ENCODE peak calls at places on chromosomes 3 and 15, in four cellular contexts. A, B, M and G are unnamed samples. For H3K4me1, the result is how much of the 10 kb centered on the place peaks cover.

GRCh38 chr3:108301695-108302404 is 5.5 kb downstream of the HHLA2 start:
- DNase-seq in A (no peak), B (peak), M (no peak), G (no peak)

GRCh38 chr15:39874890-39875549 is 45.0 kb downstream of the GPR176 start:
- DNase-seq in A (peak), B (peak), M (peak), G (peak)

GRCh38 chr15:68583936-68584703 is 5.3 kb downstream of the CORO2B start:
- DNase-seq in A (no peak), B (no peak), M (no peak), G (no peak)

GRCh38 chr3:127680790-127681189 is 8.0 kb downstream of the ABTB1 start:
- DNase-seq in A (no peak), B (no peak), M (no peak), G (no peak)

GRCh38 chr3:11530153-11530721 is 113.5 kb downstream of the VGLL4 start:
- DNase-seq in A (no peak), B (no peak), M (peak), G (no peak)

GRCh38 chr3:125231895-125232294 is 19.3 kb upstream of the SLC12A8 start:
- DNase-seq in A (no peak), B (peak), M (no peak), G (no peak)

GRCh38 chr3:180354214-180354613 is 247.7 kb upstream of the TTC14 start:
- DNase-seq in A (no peak), B (no peak), M (no peak), G (no peak)

GRCh38 chr3:184761120-184761841 is 49.4 kb upstream of the MAGEF1 start:
- DNase-seq in A (no peak), B (no peak), M (no peak), G (no peak)

GRCh38 chr3:61561374-61562041 is at the start of gene PTPRG:
- DNase-seq in A (peak), B (peak), M (peak), G (peak)

GRCh38 chr3:178320481-178321352 is 215.5 kb upstream of the KCNMB2 start:
- DNase-seq in A (peak), B (peak), M (no peak), G (no peak)

GRCh38 chr3:124409650-124410275 is 320.5 kb upstream of the UMPS start:
- DNase-seq in A (no peak), B (peak), M (no peak), G (no peak)

GRCh38 chr3:48788544-48789162 is 59.0 kb downstream of the PRKAR2A start:
- DNase-seq in A (no peak), B (no peak), M (no peak), G (no peak)

GRCh38 chr3:127137113-127137512 is 55.8 kb upstream of the PRR23E start:
- DNase-seq in A (no peak), B (no peak), M (no peak), G (no peak)

GRCh38 chr3:4720316-4721075 is 227.3 kb downstream of the ITPR1 start:
- DNase-seq in A (no peak), B (peak), M (peak), G (no peak)
- H3K4me1 ChIP-seq in A (under half), B (under half), M (under half), G (under half)

GRCh38 chr15:66774001-66774814 is 72.2 kb downstream of the SMAD6 start:
- DNase-seq in A (peak), B (peak), M (peak), G (peak)
- TF ChIP-seq EZH2phosphoT487 in A (no peak), B (no peak), M (no peak), G (no peak)

DNA sequence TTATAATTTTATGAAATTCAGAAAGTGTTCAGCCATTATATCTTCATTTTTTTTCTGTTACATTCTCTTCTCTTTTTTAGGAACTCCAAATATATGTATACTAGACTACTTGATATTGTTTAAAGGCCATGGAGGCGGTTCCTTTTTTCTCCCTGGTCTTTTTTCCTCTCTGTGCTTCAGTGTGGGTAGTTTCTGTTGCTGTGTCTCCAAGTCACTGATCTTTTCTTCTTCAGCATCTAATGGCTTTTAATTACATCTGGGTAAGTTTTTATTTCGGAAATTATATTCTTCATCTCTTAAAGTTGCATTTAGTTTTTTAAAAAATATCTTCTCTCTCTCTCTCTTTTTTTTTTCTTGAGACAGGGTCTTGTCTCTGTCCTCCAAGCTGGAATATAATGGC is 8.9 kb downstream of the PIGX start:
- DNase-seq in A (no peak), B (no peak), M (no peak), G (no peak)
- H3K4me2 ChIP-seq in A (no peak), B (no peak), M (no peak), G (no peak)

GRCh38 chr15:65331811-65332210 is 27.3 kb downstream of the RNU5B-1 start:
- DNase-seq in A (peak), B (no peak), M (no peak), G (no peak)

GRCh38 chr15:65333441-65333820 is 29.0 kb downstream of the RNU5B-1 start:
- DNase-seq in A (peak), B (no peak), M (no peak), G (no peak)

GRCh38 chr15:65330934-65331645 is 26.6 kb downstream of the RNU5B-1 start:
- DNase-seq in A (peak), B (no peak), M (peak), G (no peak)

GRCh38 chr15:65333863-65334262 is 29.4 kb downstream of the RNU5B-1 start:
- DNase-seq in A (peak), B (no peak), M (peak), G (no peak)

DNA sequence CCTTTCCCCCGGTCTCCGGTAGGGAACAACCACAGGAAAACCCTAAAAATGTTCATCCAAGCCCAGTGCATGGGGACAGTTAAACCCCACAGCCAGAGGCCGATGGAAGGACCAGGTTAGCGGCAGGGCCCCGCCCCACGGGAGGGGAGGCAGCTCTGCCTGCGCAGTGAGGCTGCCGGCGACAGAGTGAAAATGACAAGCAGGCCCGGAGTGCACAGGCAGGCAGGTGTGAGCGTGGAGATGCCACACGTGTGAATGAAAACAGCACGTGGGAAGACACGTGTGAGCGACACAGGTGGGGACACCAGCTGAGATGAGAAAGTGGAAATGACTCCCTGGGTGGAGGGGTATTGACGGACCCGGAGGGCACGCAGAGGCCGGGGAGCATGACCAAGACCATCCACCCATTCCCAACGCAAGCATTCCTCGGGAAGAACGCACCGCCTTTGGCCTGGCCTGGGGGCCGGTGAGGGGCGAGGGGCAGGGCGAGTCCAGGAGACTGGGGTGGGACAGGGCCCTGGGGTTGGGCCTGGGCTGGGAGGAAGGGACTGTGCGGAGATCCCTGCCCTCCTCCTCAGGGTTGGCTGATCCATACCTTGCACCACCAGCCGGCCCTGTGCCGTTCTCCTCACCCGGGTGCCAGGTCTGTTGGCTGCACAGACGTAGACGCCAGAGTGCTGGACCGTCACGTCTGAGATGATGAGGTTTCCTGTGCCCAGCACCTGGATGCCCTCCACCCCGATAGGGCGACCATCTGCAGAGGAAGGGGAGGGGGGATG is 28.4 kb downstream of the RNU5B-1 start:
- DNase-seq in A (peak), B (no peak), M (no peak), G (no peak)
- H3K4me1 ChIP-seq in A (under half), B (under half), M (half or more), G (under half)

GRCh38 chr3:130903412-130903908 is 9.6 kb downstream of the ATP2C1 start:
- DNase-seq in A (no peak), B (no peak), M (no peak), G (no peak)

GRCh38 chr3:130906374-130906995 is 12.6 kb downstream of the ATP2C1 start:
- DNase-seq in A (no peak), B (peak), M (no peak), G (no peak)

GRCh38 chr3:130907966-130908365 is 14.1 kb downstream of the ATP2C1 start:
- DNase-seq in A (no peak), B (no peak), M (no peak), G (no peak)

GRCh38 chr3:130907500-130907899 is 13.6 kb downstream of the ATP2C1 start:
- DNase-seq in A (no peak), B (no peak), M (no peak), G (no peak)

DNA sequence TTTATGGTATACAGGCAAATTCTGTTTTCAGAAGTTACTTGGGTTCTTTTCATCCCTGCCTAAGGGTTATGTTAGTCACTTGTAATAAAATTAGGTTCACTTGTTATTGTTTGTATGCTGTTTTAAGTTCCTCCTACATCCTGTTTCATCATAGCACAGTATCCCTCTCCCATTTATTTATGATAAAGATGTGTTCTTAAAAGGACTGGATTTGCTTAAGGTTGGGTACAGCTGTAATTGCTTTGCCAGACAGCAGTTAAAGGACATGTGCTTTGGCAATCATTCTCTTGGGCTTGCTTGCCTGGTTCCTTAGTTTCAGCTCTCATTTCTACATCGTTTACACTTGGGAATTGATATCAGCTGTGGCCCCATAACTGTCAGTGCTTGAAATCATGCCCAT is 11.7 kb downstream of the ATP2C1 start:
- DNase-seq in A (no peak), B (peak), M (no peak), G (peak)
- TF ChIP-seq EZH2phosphoT487 in A (no peak), B (no peak), M (no peak), G (no peak)

GRCh38 chr3:13213911-13214846 is 140.9 kb upstream of the IQSEC1 start:
- DNase-seq in A (no peak), B (no peak), M (no peak), G (no peak)

GRCh38 chr3:13210221-13210975 is 137.2 kb upstream of the IQSEC1 start:
- DNase-seq in A (peak), B (no peak), M (peak), G (no peak)

GRCh38 chr3:13213490-13213889 is 140.3 kb upstream of the IQSEC1 start:
- DNase-seq in A (no peak), B (no peak), M (no peak), G (no peak)

GRCh38 chr3:13209334-13209733 is 136.1 kb upstream of the IQSEC1 start:
- DNase-seq in A (no peak), B (no peak), M (no peak), G (no peak)

DNA sequence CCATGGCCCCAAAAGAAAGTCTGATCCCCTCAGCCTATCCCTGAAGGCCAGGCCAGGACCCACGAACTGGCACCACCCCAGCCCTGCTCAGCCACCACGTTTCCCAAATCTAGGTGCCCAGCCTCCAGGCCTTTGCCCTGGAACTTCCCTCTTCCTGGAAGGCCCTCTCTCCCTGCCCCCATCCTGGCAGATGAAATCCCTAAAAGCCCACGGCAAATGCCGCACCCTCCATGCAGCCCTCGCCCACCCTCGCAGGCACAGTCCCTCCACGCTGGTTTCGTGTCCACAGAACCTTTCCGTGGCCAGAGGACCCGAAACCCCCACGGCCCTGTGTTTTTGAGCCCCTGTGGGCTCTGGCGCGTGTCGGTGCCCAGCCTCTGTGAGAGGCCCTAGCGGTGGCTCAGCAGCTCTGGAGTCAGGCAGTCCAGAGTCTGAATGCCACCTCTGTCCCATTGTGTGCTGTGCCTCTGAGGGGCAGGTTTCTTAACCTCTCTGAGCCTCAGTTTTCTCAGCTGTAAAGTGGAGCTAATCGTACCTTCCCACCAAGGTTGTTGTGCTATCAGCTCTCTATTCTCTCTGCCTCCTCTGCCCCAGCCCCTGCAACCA is 138.5 kb upstream of the IQSEC1 start:
- DNase-seq in A (no peak), B (no peak), M (no peak), G (no peak)
- H3K4me2 ChIP-seq in A (no peak), B (no peak), M (no peak), G (no peak)